ENCODE peak calls at places on chromosomes 2 and 18, in four cellular contexts. P is H1, B is K562, S is GM23248. O is an unnamed sample.

GRCh38 chr2:205563646-205564045 is 118.7 kb upstream of the NRP2 start:
- DNase-seq in B (peak; percentile 31), S (no peak), P (peak; percentile 82), O (no peak)

GRCh38 chr18:80233899-80234298 is 13.4 kb downstream of the PARD6G start:
- DNase-seq in P (no peak), B (no peak), S (no peak), O (no peak)

GRCh38 chr18:79528846-79529245 is 133.1 kb downstream of the NFATC1 start:
- DNase-seq in S (peak; percentile 70), B (peak; percentile 75), P (peak; percentile 92), O (no peak)

GRCh38 chr2:104787298-104788065 is 66.4 kb upstream of the POU3F3 start:
- DNase-seq in B (no peak), P (no peak), S (no peak), O (no peak)

GRCh38 chr2:233450854-233451575 is 96.7 kb downstream of the DGKD start:
- DNase-seq in P (no peak), S (no peak), B (no peak), O (no peak)

GRCh38 chr2:156170929-156171328 is 161.6 kb downstream of the NR4A2 start:
- DNase-seq in P (no peak), B (no peak), S (no peak), O (no peak)

GRCh38 chr2:100289020-100289419 is 33.3 kb downstream of the LONRF2 start:
- DNase-seq in B (no peak), P (no peak), S (no peak), O (no peak)

GRCh38 chr2:191622374-191623320 is 55.3 kb upstream of the NABP1 start:
- DNase-seq in S (no peak), P (no peak), B (no peak), O (no peak)

GRCh38 chr2:208256192-208256782 is 1.4 kb upstream of the IDH1 start:
- DNase-seq in S (no peak), B (no peak), P (no peak), O (no peak)

GRCh38 chr2:10349725-10350124 is 47.0 kb downstream of the HPCAL1 start:
- DNase-seq in B (no peak), S (no peak), P (no peak), O (no peak)

GRCh38 chr2:212540356-212540755 is 1.8 kb upstream of the ERBB4 start:
- DNase-seq in P (no peak), S (no peak), B (no peak), O (no peak)

GRCh38 chr18:62678847-62679535 is 36.4 kb upstream of the PHLPP1 start:
- DNase-seq in S (no peak), P (no peak), B (no peak), O (no peak)

GRCh38 chr18:26685438-26686173 is 137.3 kb upstream of the KCTD1 start:
- DNase-seq in S (no peak), B (no peak), P (peak; percentile 48), O (no peak)

GRCh38 chr18:62080172-62080571 is 106.7 kb downstream of the PIGN start:
- DNase-seq in P (no peak), S (no peak), B (no peak), O (no peak)

GRCh38 chr2:186503827-186504606 is 18.0 kb downstream of the ZC3H15 start:
- DNase-seq in P (no peak), S (peak; percentile 57), B (no peak), O (no peak)

GRCh38 chr2:144938308-144938709 is 418.4 kb upstream of the ZEB2 start:
- DNase-seq in P (no peak), B (peak; percentile 22), S (peak; percentile 78), O (no peak)

GRCh38 chr2:54224997-54225396 is 31.0 kb downstream of the TSPYL6 start:
- DNase-seq in P (no peak), B (no peak), S (no peak), O (no peak)

GRCh38 chr2:85273732-85274731 is 53.8 kb downstream of the TGOLN2 start:
- DNase-seq in S (peak; percentile 76), B (no peak), P (no peak), O (peak; percentile 85)

GRCh38 chr2:159637988-159638501 is 21.7 kb upstream of the BAZ2B start:
- DNase-seq in B (no peak), P (no peak), S (peak; percentile 87), O (peak; percentile 99)

GRCh38 chr2:219727771-219728429 is 100.5 kb downstream of the SLC4A3 start:
- DNase-seq in P (no peak), S (peak; percentile 45), B (no peak), O (no peak)

GRCh38 chr2:105578166-105578565 is 166.5 kb upstream of the NCK2 start:
- DNase-seq in S (no peak), P (no peak), B (no peak), O (no peak)

GRCh38 chr2:165957030-165957675 is 3.6 kb upstream of the TTC21B start:
- DNase-seq in S (no peak), B (no peak), P (no peak), O (no peak)

GRCh38 chr18:67862069-67862468 is 345.5 kb upstream of the DSEL start:
- DNase-seq in S (peak; percentile 37), B (no peak), P (no peak), O (no peak)

GRCh38 chr2:101278925-101279324 is 26.2 kb downstream of the CNOT11 start:
- DNase-seq in B (no peak), P (no peak), S (no peak), O (no peak)

GRCh38 chr2:218898109-218898878 is 17.6 kb downstream of the WNT10A start:
- DNase-seq in B (peak; percentile 78), S (peak; percentile 78), P (peak; percentile 99), O (no peak)

GRCh38 chr2:47225061-47225783 is 70.1 kb upstream of the STPG4 start:
- DNase-seq in P (no peak), B (peak; percentile 47), S (peak; percentile 47), O (peak; percentile 4)

GRCh38 chr18:50880108-50880465 is 1.2 kb downstream of the ME2 start:
- DNase-seq in B (no peak), S (no peak), P (no peak), O (no peak)

GRCh38 chr18:31741096-31741735 is 19.5 kb downstream of the SLC25A52 start:
- DNase-seq in B (peak; percentile 31), S (peak; percentile 33), P (peak; percentile 72), O (no peak)

GRCh38 chr2:181962142-181962541 is 23.5 kb upstream of the PPP1R1C start:
- DNase-seq in P (no peak), B (no peak), S (no peak), O (no peak)

GRCh38 chr2:215965532-215966152 is 47.7 kb downstream of the MREG start:
- DNase-seq in B (no peak), S (no peak), P (no peak), O (no peak)

GRCh38 chr2:230824406-230824978 is 40.2 kb upstream of the ITM2C start:
- DNase-seq in S (peak; percentile 82), P (peak; percentile 66), B (peak; percentile 58), O (peak; percentile 42)

GRCh38 chr2:120014231-120014990 is 1.5 kb downstream of the EPB41L5 start:
- DNase-seq in S (peak; percentile 5), B (no peak), P (no peak), O (no peak)

GRCh38 chr2:230569298-230569697 is 143.3 kb upstream of the CAB39 start:
- DNase-seq in B (no peak), S (no peak), P (no peak), O (no peak)

GRCh38 chr2:46175409-46175808 is 121.8 kb upstream of the EPAS1 start:
- DNase-seq in B (no peak), S (peak; percentile 34), P (no peak), O (no peak)

GRCh38 chr2:170814551-170815245 is 2.0 kb upstream of the GAD1 start:
- DNase-seq in P (peak; percentile 53), S (no peak), B (no peak), O (no peak)

GRCh38 chr2:170815746-170816498 is 765 bp upstream of the GAD1 start:
- DNase-seq in S (peak; percentile 67), B (peak; percentile 85), P (peak; percentile 92), O (no peak)

GRCh38 chr2:170813611-170814550 is 2.8 kb upstream of the GAD1 start:
- DNase-seq in B (peak; percentile 67), P (peak; percentile 78), S (peak; percentile 77), O (no peak)

GRCh38 chr2:170815311-170815710 is 1.4 kb upstream of the GAD1 start:
- DNase-seq in S (no peak), B (no peak), P (no peak), O (no peak)

GRCh38 chr2:170812716-170813585 is 3.7 kb upstream of the GAD1 start:
- DNase-seq in B (peak; percentile 72), P (peak; percentile 54), S (peak; percentile 99), O (peak; percentile 21)
- TF ChIP-seq EZH2 in B (no peak), P (no peak), S (peak; percentile 45), O (peak; percentile 59)

GRCh38 chr18:59267511-59268126 is 5.6 kb downstream of the RAX start:
- DNase-seq in B (no peak), P (peak; percentile 65), S (peak; percentile 43), O (no peak)
- TF ChIP-seq EZH2 in B (no peak), P (no peak), S (peak; percentile 58), O (peak; percentile 86)

GRCh38 chr2:240819404-240820013 is 510 bp downstream of the KIF1A start:
- DNase-seq in P (no peak), S (no peak), B (no peak), O (no peak)
- TF ChIP-seq EZH2 in P (no peak), S (peak; percentile 84), B (no peak), O (peak; percentile 52)

GRCh38 chr2:202033317-202034248 is at the start of gene FZD7:
- DNase-seq in P (peak; percentile 91), B (peak; percentile 93), S (peak; percentile 97), O (peak; percentile 28)
- TF ChIP-seq EZH2 in P (no peak), B (no peak), S (no peak), O (no peak)

DNA sequence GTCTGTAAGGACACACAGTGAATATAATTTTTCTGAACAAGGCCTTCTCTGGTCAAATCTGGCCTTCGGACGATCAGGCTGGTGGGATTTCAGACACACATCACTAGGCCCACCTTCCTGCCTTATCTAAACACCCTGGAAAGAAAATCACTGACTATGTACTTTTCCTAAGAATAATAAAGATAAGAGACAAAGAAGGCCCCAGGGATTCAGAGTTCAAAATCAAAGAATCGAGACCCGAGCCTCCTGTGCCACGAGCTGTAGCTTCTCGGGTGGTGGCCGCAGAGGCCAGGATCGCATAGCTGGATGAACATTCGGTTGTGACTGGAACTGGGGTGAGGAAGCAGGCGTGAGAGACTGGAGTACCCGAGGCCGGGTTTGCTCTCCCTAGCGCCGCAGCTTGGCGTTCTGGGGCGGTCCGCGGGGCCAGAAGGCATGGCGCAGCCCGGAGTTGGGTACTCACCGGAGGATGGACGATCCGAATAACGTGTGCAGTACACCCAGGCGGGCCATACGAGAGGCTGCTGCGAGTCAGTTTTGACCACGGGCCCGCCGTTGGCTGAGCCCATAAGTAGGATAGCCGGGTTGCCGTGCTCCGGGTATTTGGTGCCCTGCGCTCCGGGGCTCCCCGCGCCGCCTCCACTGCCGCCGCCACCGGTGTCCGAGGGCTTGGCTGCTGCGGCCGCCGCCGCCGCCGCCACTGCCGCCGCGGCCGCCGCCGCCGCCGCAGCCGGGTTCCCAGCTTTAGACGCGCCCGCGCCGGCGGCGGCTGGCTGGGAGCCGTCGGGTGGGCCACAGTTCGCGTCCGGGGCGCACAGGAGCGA is 1.4 kb downstream of the EN1 start:
- DNase-seq in P (peak; percentile 68), S (peak; percentile 77), B (no peak), O (no peak)
- TF ChIP-seq EZH2 in P (peak; percentile 91), S (no peak), B (no peak), O (peak; percentile 55)